ENCODE peak calls at places on chromosomes 13 and 19, in seven cellular contexts. S, V, I, P, K, L and J are unnamed samples.

GRCh38 chr13:31105020-31105800 is 56.5 kb downstream of the HSPH1 start:
- DNase-seq in S (peak; percentile 25), V (peak; percentile 26), I (no peak), P (no peak), K (no peak), L (no peak), J (no peak)

GRCh38 chr13:23810842-23811241 is 78.4 kb downstream of the MIPEP start:
- DNase-seq in S (no peak), V (no peak), I (no peak), P (no peak), K (no peak), L (no peak), J (no peak)

GRCh38 chr13:53052675-53053074 is 24.1 kb downstream of the OLFM4 start:
- DNase-seq in S (no peak), V (no peak), I (no peak), P (no peak), K (no peak), L (no peak), J (no peak)

GRCh38 chr13:63092461-63092860 is 1676.8 kb upstream of the PCDH20 start:
- DNase-seq in S (peak; percentile 22), V (peak; percentile 53), I (no peak), P (no peak), K (no peak), L (no peak), J (no peak)

GRCh38 chr19:17881701-17882100 is 10.0 kb downstream of the SLC5A5 start:
- DNase-seq in S (no peak), V (no peak), I (no peak), P (no peak), K (no peak), L (no peak), J (no peak)

GRCh38 chr13:97219226-97219625 is 2.9 kb upstream of the MBNL2 start:
- DNase-seq in S (no peak), V (no peak), I (no peak), P (no peak), K (no peak), L (no peak), J (no peak)

GRCh38 chr13:114043421-114044053 is 69.7 kb upstream of the C13orf46 start:
- DNase-seq in S (peak; percentile 94), V (peak; percentile 95), I (peak; percentile 98), P (peak; percentile 86), K (no peak), L (peak; percentile 29), J (peak; percentile 29)

GRCh38 chr13:28199089-28199488 is 60.7 kb downstream of the PAN3 start:
- DNase-seq in S (peak; percentile 31), V (no peak), I (no peak), P (no peak), K (no peak), L (no peak), J (no peak)

GRCh38 chr13:38872693-38873092 is 117.9 kb downstream of the STOML3 start:
- DNase-seq in S (peak; percentile 81), V (peak; percentile 5), I (peak; percentile 35), P (peak; percentile 67), K (peak; percentile 77), L (peak; percentile 56), J (peak; percentile 54)

GRCh38 chr19:52722062-52723005 is 12.5 kb downstream of the ZNF611 start:
- DNase-seq in S (no peak), V (peak; percentile 93), I (peak; percentile 88), P (no peak), K (no peak), L (peak; percentile 98), J (no peak)

GRCh38 chr13:32010137-32010536 is 21.4 kb upstream of the FRY start:
- DNase-seq in S (no peak), V (peak; percentile 31), I (no peak), P (no peak), K (no peak), L (peak; percentile 73), J (no peak)

GRCh38 chr13:38830442-38831045 is 143.7 kb downstream of the FREM2 start:
- DNase-seq in S (no peak), V (no peak), I (no peak), P (no peak), K (no peak), L (no peak), J (no peak)

GRCh38 chr13:34430294-34430693 is 511.8 kb upstream of the NBEA start:
- DNase-seq in S (no peak), V (peak; percentile 3), I (peak; percentile 25), P (no peak), K (no peak), L (no peak), J (no peak)

GRCh38 chr13:96379967-96380366 is 290.1 kb downstream of the HS6ST3 start:
- DNase-seq in S (no peak), V (no peak), I (no peak), P (no peak), K (no peak), L (no peak), J (no peak)

GRCh38 chr13:32016631-32017030 is 14.9 kb upstream of the FRY start:
- DNase-seq in S (no peak), V (no peak), I (no peak), P (no peak), K (no peak), L (peak; percentile 72), J (no peak)

DNA sequence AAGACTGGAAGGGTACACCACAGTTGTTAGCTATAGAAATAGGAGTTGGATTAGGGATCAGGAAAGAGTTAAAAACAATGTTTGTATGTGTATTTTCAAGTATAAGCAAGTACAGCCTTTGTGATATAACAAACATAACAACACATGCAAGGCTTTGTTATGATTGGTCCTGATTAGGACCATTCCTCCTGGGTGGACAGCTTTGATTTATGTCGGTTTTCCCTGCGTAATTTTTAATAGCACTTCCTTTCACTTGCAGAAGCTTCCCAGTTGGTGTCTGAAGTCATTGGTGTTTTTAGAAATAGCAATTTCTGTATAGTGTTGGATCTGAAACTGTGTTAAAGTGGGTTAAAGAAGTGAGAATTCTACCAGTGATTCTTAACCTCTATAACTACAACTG is 10.0 kb downstream of the FNDC3A start:
- DNase-seq in S (no peak), V (no peak), I (peak; percentile 52), P (no peak), K (no peak), L (no peak), J (no peak)
- H2BK120ac ChIP-seq in S (no peak overlapping the region), V (no peak overlapping the region), I (no peak overlapping the region), P (no peak overlapping the region), K (no peak overlapping the region), L (no peak overlapping the region), J (no peak overlapping the region)

DNA sequence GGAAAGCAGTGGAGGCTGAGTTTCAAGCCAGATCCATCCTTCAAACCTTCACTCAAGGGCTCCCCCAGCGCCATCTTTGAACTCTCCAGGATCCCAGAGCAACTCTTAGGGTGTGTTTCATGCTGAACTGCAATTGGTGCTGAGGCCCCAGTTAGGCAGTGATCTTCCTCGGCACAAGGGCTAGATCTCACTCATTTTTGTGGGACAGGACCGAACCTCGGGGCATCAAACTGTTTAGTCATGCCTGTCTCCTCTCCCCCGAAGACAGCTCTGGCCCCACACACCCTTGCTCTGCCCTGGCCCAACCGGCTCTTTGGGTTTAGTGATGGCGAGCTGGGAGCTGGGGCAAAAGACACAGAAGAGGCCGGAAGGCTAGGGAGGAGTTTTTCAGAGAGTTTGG is 115.1 kb downstream of the NUFIP1 start:
- DNase-seq in S (no peak), V (no peak), I (no peak), P (no peak), K (no peak), L (no peak), J (no peak)
- H3K4ac ChIP-seq in S (no peak overlapping the region), V (no peak overlapping the region), I (no peak overlapping the region), P (no peak overlapping the region), K (no peak overlapping the region), L (no peak overlapping the region), J (no peak overlapping the region)

GRCh38 chr13:106683179-106683578 is 115.2 kb upstream of the ARGLU1 start:
- DNase-seq in S (no peak), V (no peak), I (no peak), P (no peak), K (no peak), L (no peak), J (no peak)
- H2BK120ac ChIP-seq in S (no peak overlapping the region), V (no peak overlapping the region), I (no peak overlapping the region), P (no peak overlapping the region), K (no peak overlapping the region), L (no peak overlapping the region), J (no peak overlapping the region)

GRCh38 chr19:43432866-43433673 is 18.4 kb downstream of the TEX101 start:
- DNase-seq in S (peak; percentile 79), V (peak; percentile 44), I (peak; percentile 47), P (peak; percentile 86), K (peak; percentile 82), L (peak; percentile 81), J (peak; percentile 48)
- H3K4ac ChIP-seq in S (no peak overlapping the region), V (no peak overlapping the region), I (no peak overlapping the region), P (no peak overlapping the region), K (no peak overlapping the region), L (no peak overlapping the region), J (no peak overlapping the region)